ENCODE peak calls at places on chromosomes 1 and 21, in four cellular contexts. M, T, E and Z are unnamed samples.

GRCh38 chr1:215188302-215188950 is 105.9 kb downstream of the KCNK2 start:
- DNase-seq in E (no peak), M (no peak), T (no peak), Z (no peak)

GRCh38 chr1:204573563-204573925 is 57.3 kb downstream of the MDM4 start:
- DNase-seq in M (no peak), E (no peak), T (no peak), Z (no peak)

GRCh38 chr1:80171101-80171500 is 1164.6 kb upstream of the ADGRL4 start:
- DNase-seq in M (no peak), T (no peak), E (no peak), Z (no peak)

GRCh38 chr1:200866521-200866920 is 6.3 kb upstream of the GPR25 start:
- DNase-seq in E (no peak), M (no peak), T (no peak), Z (no peak)

GRCh38 chr1:154019280-154019679 is 28.7 kb downstream of the RPS27 start:
- DNase-seq in M (no peak), T (no peak), E (no peak), Z (no peak)

GRCh38 chr1:21898326-21899155 is 38.6 kb downstream of the HSPG2 start:
- DNase-seq in M (no peak), T (no peak), E (no peak), Z (no peak)

GRCh38 chr1:186225089-186225488 is 150.0 kb downstream of the TPR start:
- DNase-seq in E (no peak), M (no peak), T (no peak), Z (no peak)

GRCh38 chr1:234737915-234738314 is 127.9 kb upstream of the IRF2BP2 start:
- DNase-seq in M (no peak), E (no peak), T (no peak), Z (no peak)

GRCh38 chr1:42152907-42153597 is at the start of gene GUCA2B:
- DNase-seq in T (no peak), M (no peak), E (no peak), Z (no peak)

GRCh38 chr1:234507089-234507488 is 28.1 kb upstream of the TARBP1 start:
- DNase-seq in T (no peak), M (no peak), E (no peak), Z (no peak)

GRCh38 chr1:4276238-4276637 is 376.2 kb upstream of the C1orf174 start:
- DNase-seq in T (no peak), E (no peak), M (no peak), Z (no peak)

GRCh38 chr1:37038703-37039093 is 4.4 kb upstream of the GRIK3 start:
- DNase-seq in T (no peak), M (no peak), E (no peak), Z (no peak)

GRCh38 chr1:14626869-14627607 is 28.6 kb downstream of the KAZN start:
- DNase-seq in E (no peak), M (no peak), T (no peak), Z (no peak)

GRCh38 chr1:226881515-226882185 is 11.2 kb downstream of the PSEN2 start:
- DNase-seq in M (no peak), E (no peak), T (peak; percentile 74), Z (no peak)

GRCh38 chr1:61261585-61261984 is 179.2 kb downstream of the NFIA start:
- DNase-seq in E (no peak), M (no peak), T (no peak), Z (no peak)

GRCh38 chr1:242057745-242058115 is 58.8 kb upstream of the MAP1LC3C start:
- DNase-seq in E (no peak), M (no peak), T (no peak), Z (no peak)

GRCh38 chr1:180236698-180237509 is 6.8 kb downstream of the LHX4 start:
- DNase-seq in E (no peak), T (no peak), M (no peak), Z (no peak)

GRCh38 chr1:169557131-169557530 is 29.1 kb downstream of the F5 start:
- DNase-seq in M (no peak), E (no peak), T (no peak), Z (no peak)

GRCh38 chr1:22736496-22737088 is 26.0 kb downstream of the EPHB2 start:
- DNase-seq in T (no peak), M (no peak), E (no peak), Z (no peak)

GRCh38 chr21:34693192-34693810 is 24.5 kb downstream of the CLIC6 start:
- DNase-seq in E (no peak), M (peak; percentile 62), T (no peak), Z (peak; percentile 52)

GRCh38 chr1:11704226-11704619 is 12.7 kb downstream of the DRAXIN start:
- DNase-seq in M (no peak), T (no peak), E (no peak), Z (no peak)

GRCh38 chr1:9770276-9770675 is 53.5 kb downstream of the CLSTN1 start:
- DNase-seq in T (peak; percentile 11), M (no peak), E (no peak), Z (no peak)

GRCh38 chr1:13757693-13758092 is 57.7 kb downstream of the PRDM2 start:
- DNase-seq in M (no peak), T (no peak), E (no peak), Z (no peak)

GRCh38 chr1:44632511-44633072 is 41.7 kb downstream of the TMEM53 start:
- DNase-seq in T (no peak), M (no peak), E (no peak), Z (no peak)

GRCh38 chr1:161038523-161039153 is at the start of gene TSTD1:
- DNase-seq in T (peak; percentile 96), E (peak; percentile 81), M (peak; percentile 87), Z (peak; percentile 90)

GRCh38 chr1:155136728-155137127 is 1.1 kb downstream of the SLC50A1 start:
- DNase-seq in T (peak; percentile 73), M (peak; percentile 27), E (no peak), Z (no peak)

GRCh38 chr1:29703596-29703995 is 467.3 kb downstream of the PTPRU start:
- DNase-seq in E (no peak), T (no peak), M (peak; percentile 11), Z (no peak)

GRCh38 chr1:206111528-206111927 is 5.7 kb downstream of the AVPR1B start:
- DNase-seq in E (no peak), T (no peak), M (no peak), Z (no peak)

GRCh38 chr1:55823521-55824296 is 608.5 kb upstream of the USP24 start:
- DNase-seq in M (no peak), T (no peak), E (no peak), Z (no peak)

GRCh38 chr1:192530254-192530653 is 45.3 kb upstream of the RGS1 start:
- DNase-seq in E (no peak), T (no peak), M (peak; percentile 12), Z (no peak)

GRCh38 chr1:29523531-29523930 is 287.2 kb downstream of the PTPRU start:
- DNase-seq in M (no peak), E (no peak), T (no peak), Z (no peak)

GRCh38 chr1:29282924-29283803 is 46.8 kb downstream of the PTPRU start:
- DNase-seq in E (no peak), M (peak; percentile 79), T (no peak), Z (no peak)

DNA sequence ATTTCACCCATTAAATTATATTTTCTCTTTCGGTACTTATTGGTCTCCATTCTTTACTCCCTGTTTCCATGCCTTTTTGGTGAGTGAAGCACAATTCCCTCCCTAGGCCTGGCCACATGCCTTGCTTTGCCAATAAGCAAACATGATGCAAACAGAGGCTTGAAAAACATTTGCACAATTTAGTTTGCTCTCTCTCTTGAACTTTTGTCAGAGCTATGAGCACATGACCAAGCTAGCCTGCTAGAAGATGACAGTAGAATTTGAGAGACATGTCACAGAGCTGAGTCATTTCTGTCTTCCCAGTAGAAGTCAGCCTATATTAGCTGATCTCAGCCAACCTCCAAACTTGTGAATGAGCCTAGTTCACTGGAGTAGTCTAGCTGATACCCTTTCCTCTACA is 24.6 kb downstream of the ANGPTL3 start:
- DNase-seq in M (no peak), E (no peak), T (no peak), Z (no peak)
- H3K27ac ChIP-seq in M (no peak overlapping the region), E (no peak overlapping the region), T (no peak overlapping the region), Z (no peak overlapping the region)

DNA sequence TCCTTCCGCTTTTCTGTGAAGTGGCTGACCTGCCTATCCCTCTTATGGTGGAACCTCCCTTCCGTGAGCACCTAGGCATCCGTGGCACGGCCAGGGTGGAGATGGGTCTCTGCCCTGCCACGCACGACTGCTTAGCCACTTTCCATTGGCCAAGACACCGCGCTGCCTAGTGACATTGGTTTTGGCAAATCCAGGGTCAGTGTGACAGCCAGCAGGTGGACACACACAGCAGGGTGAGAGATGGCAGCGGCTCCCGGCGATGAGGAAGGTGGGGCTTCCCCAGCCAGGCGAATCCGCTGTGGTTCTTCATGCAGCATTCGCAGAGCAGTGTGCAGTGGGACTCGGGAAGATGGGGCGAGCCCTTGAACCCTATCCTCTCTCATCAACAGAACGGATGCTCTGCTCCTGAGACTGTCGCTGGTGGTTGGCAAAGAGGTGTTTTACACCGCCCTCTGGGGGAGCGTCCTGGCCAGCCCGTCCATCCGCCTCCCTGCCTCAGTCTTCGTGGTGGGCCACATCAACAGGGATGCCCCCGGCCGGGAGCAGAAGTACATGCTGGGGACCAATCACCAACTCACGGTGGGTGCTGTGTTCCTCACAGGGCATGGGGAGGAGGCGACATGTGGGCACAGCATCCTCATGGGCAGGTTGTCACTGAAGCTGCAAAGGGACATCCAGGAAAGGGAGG is 51.8 kb downstream of the DOP1B start:
- DNase-seq in T (no peak), E (no peak), M (no peak), Z (no peak)
- H3K4me1 ChIP-seq in T (no peaks in the 10 kb centered on the region), E (no peaks in the 10 kb centered on the region), M (no peaks in the 10 kb centered on the region), Z (no peaks in the 10 kb centered on the region)

GRCh38 chr21:43751955-43752591 is 24.0 kb downstream of the CSTB start:
- DNase-seq in E (no peak), T (no peak), M (no peak), Z (no peak)

GRCh38 chr21:43748622-43749021 is 27.5 kb downstream of the CSTB start:
- DNase-seq in M (no peak), T (no peak), E (no peak), Z (no peak)

GRCh38 chr21:43750339-43751033 is 25.6 kb downstream of the CSTB start:
- DNase-seq in M (no peak), E (no peak), T (no peak), Z (no peak)

GRCh38 chr21:43752758-43753438 is 23.2 kb downstream of the CSTB start:
- DNase-seq in T (no peak), E (no peak), M (no peak), Z (no peak)

GRCh38 chr21:43749686-43750262 is 26.3 kb downstream of the CSTB start:
- DNase-seq in M (no peak), T (no peak), E (no peak), Z (no peak)
- H3K36me3 ChIP-seq in M (peaks cover 22% of the 10 kb centered on the region), T (peaks cover 81% of the 10 kb centered on the region), E (peaks cover 30% of the 10 kb centered on the region), Z (peaks cover 7% of the 10 kb centered on the region)

GRCh38 chr21:26131554-26131953 is 39.0 kb downstream of the APP start:
- DNase-seq in M (no peak), T (no peak), E (no peak), Z (no peak)

GRCh38 chr21:26126168-26126553 is 44.4 kb downstream of the APP start:
- DNase-seq in E (no peak), T (no peak), M (no peak), Z (no peak)

GRCh38 chr21:26127918-26128317 is 42.7 kb downstream of the APP start:
- DNase-seq in E (no peak), M (no peak), T (no peak), Z (no peak)

GRCh38 chr21:26127073-26127814 is 43.3 kb downstream of the APP start:
- DNase-seq in M (no peak), E (no peak), T (no peak), Z (no peak)

GRCh38 chr21:26130249-26130896 is 40.2 kb downstream of the APP start:
- DNase-seq in M (no peak), T (no peak), E (no peak), Z (no peak)
- H3K27ac ChIP-seq in M (no peak overlapping the region), T (no peak overlapping the region), E (no peak overlapping the region), Z (no peak overlapping the region)